ENCODE peak calls at places on chromosome 15, in eight cellular contexts. M is upper lobe of right lung, N is psoas muscle, V is colonic mucosa, B is GM06990, I is cardiac muscle cell, C is heart right ventricle, F is H1. R is an unnamed sample.

GRCh38 chr15:33154366-33155166 is 39.9 kb downstream of the FMN1 start:
- DNase-seq in M (peak; percentile 71), N (peak; percentile 60), V (no peak), B (no peak), I (peak; percentile 52), C (peak; percentile 26), F (no peak), R (no peak)

GRCh38 chr15:27681038-27681437 is 418.1 kb downstream of the OCA2 start:
- DNase-seq in M (no peak), N (no peak), V (no peak), B (no peak), I (no peak), C (no peak), F (peak; percentile 81), R (no peak)

GRCh38 chr15:72516734-72517133 is 42.6 kb downstream of the ARIH1 start:
- DNase-seq in M (no peak), N (no peak), V (no peak), B (peak; percentile 22), I (no peak), C (no peak), F (no peak), R (no peak)

GRCh38 chr15:64622410-64623260 is 152.8 kb downstream of the RBPMS2 start:
- DNase-seq in M (no peak), N (no peak), V (no peak), B (peak; percentile 63), I (no peak), C (no peak), F (no peak), R (no peak)

GRCh38 chr15:98899266-98900021 is 108.1 kb downstream of the PGPEP1L start:
- DNase-seq in M (no peak), N (no peak), V (no peak), B (no peak), I (peak; percentile 49), C (no peak), F (no peak), R (no peak)

GRCh38 chr15:58551764-58552504 is 120.1 kb downstream of the LIPC start:
- DNase-seq in M (no peak), N (no peak), V (peak; percentile 81), B (no peak), I (peak; percentile 95), C (no peak), F (no peak), R (peak; percentile 7)

GRCh38 chr15:68500363-68501317 is 68.7 kb upstream of the ITGA11 start:
- DNase-seq in M (no peak), N (no peak), V (no peak), B (no peak), I (no peak), C (no peak), F (peak; percentile 37), R (no peak)

GRCh38 chr15:59764775-59765174 is 75.7 kb upstream of the BNIP2 start:
- DNase-seq in M (no peak), N (no peak), V (no peak), B (no peak), I (no peak), C (no peak), F (no peak), R (no peak)

GRCh38 chr15:39756806-39757522 is 25.7 kb downstream of the FSIP1 start:
- DNase-seq in M (no peak), N (no peak), V (peak; percentile 48), B (peak; percentile 10), I (peak; percentile 86), C (peak; percentile 16), F (no peak), R (no peak)

GRCh38 chr15:64193971-64194370 is 31.1 kb upstream of the PPIB start:
- DNase-seq in M (no peak), N (no peak), V (no peak), B (no peak), I (no peak), C (no peak), F (no peak), R (peak; percentile 40)

GRCh38 chr15:55060831-55061230 is 135.9 kb downstream of the RSL24D1 start:
- DNase-seq in M (no peak), N (no peak), V (no peak), B (no peak), I (no peak), C (no peak), F (no peak), R (no peak)

GRCh38 chr15:95162967-95163531 is 931.7 kb downstream of the MCTP2 start:
- DNase-seq in M (no peak), N (no peak), V (no peak), B (no peak), I (peak; percentile 38), C (no peak), F (no peak), R (no peak)

GRCh38 chr15:51144021-51144532 is 49.4 kb upstream of the TNFAIP8L3 start:
- DNase-seq in M (no peak), N (no peak), V (no peak), B (no peak), I (peak; percentile 90), C (no peak), F (no peak), R (no peak)

GRCh38 chr15:83565553-83566159 is 88.3 kb upstream of the ADAMTSL3 start:
- DNase-seq in M (no peak), N (no peak), V (no peak), B (no peak), I (peak; percentile 49), C (no peak), F (no peak), R (no peak)

GRCh38 chr15:51267047-51267713 is 71.2 kb downstream of the CYP19A1 start:
- DNase-seq in M (no peak), N (no peak), V (no peak), B (no peak), I (peak; percentile 31), C (no peak), F (peak; percentile 59), R (no peak)

GRCh38 chr15:88193415-88193814 is 63.1 kb downstream of the NTRK3 start:
- DNase-seq in M (no peak), N (no peak), V (no peak), B (no peak), I (no peak), C (no peak), F (no peak), R (no peak)
- TF ChIP-seq CTCF in M (no peak), N (no peak), V (no peak), B (peak; percentile 15), I (no peak), C (no peak), F (no peak), R (peak; percentile 6)

DNA sequence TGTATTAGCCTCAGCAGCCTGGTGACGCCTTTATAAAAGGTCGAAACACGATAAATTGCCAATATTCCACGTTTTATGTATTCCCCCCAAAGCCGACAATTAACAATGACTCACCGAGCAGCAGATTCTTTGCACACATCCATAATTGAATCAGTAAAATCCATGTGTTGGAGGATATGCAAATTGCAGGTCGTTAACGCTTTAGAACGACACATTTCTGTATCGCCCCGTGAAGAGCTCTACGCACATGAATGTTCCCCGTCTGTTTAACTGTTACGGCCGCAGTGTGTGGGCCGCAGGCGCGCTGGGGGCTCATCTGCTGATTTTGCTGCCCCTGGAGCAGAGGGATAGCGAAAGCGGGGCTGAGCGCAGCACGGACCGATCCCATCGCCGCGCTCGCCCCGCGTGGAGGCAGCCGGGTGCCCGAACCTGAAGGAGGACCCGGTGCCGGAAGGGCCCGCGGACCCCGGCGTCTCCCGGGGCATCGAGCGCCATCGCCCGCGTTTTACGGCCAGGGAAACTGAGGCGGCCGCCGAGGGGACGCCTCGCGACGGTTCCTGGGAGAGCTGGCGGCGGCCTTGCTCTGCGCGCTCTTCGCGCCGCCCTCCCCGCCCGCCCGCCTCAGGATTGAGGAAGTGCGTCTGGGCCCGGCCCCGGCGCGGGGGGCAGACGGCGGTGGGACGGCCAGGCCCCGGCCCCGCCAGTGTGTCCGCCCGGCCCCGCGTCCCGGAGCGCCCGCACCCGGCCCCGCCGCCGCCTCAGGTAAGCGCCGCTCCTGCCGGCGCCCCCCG is at the start of gene LRRK1:
- DNase-seq in M (peak; percentile 84), N (peak; percentile 51), V (peak; percentile 49), B (peak; percentile 77), I (peak; percentile 59), C (peak; percentile 35), F (peak; percentile 66), R (peak; percentile 65)
- H3K27me3 ChIP-seq in M (no peaks in the 10 kb centered on the region), N (no peaks in the 10 kb centered on the region), V (no peaks in the 10 kb centered on the region), B (no peaks in the 10 kb centered on the region), I (peaks cover 76% of the 10 kb centered on the region), C (peaks cover 39% of the 10 kb centered on the region), F (peaks cover 42% of the 10 kb centered on the region), R (no peaks in the 10 kb centered on the region)

GRCh38 chr15:45522179-45522930 is at the start of gene SLC30A4:
- DNase-seq in M (peak; percentile 87), N (peak; percentile 78), V (peak; percentile 65), B (peak; percentile 66), I (peak; percentile 78), C (peak; percentile 54), F (peak; percentile 63), R (peak; percentile 50)
- TF ChIP-seq CTCF in M (peak; percentile 49), N (peak; percentile 52), V (peak; percentile 15), B (peak; percentile 44), I (peak; percentile 34), C (peak; percentile 70), F (peak; percentile 29), R (peak; percentile 26)

GRCh38 chr15:29571728-29572454 is 250.4 kb downstream of the TJP1 start:
- DNase-seq in M (no peak), N (no peak), V (peak; percentile 62), B (no peak), I (peak; percentile 46), C (no peak), F (no peak), R (no peak)

GRCh38 chr15:29568840-29569532 is 253.3 kb downstream of the TJP1 start:
- DNase-seq in M (no peak), N (no peak), V (peak; percentile 80), B (no peak), I (peak; percentile 10), C (no peak), F (no peak), R (no peak)

GRCh38 chr15:29570931-29571727 is 251.1 kb downstream of the TJP1 start:
- DNase-seq in M (no peak), N (no peak), V (peak; percentile 47), B (peak; percentile 20), I (peak; percentile 27), C (no peak), F (peak; percentile 84), R (no peak)

GRCh38 chr15:29569533-29570092 is 252.7 kb downstream of the TJP1 start:
- DNase-seq in M (no peak), N (no peak), V (no peak), B (no peak), I (no peak), C (no peak), F (peak; percentile 70), R (no peak)

GRCh38 chr15:29570121-29570930 is 251.9 kb downstream of the TJP1 start:
- DNase-seq in M (no peak), N (no peak), V (peak; percentile 22), B (no peak), I (peak; percentile 22), C (no peak), F (peak; percentile 70), R (peak; percentile 38)
- H3K27me3 ChIP-seq in M (peaks cover 53% of the 10 kb centered on the region), N (peaks cover 12% of the 10 kb centered on the region), V (no peaks in the 10 kb centered on the region), B (peaks cover 1% of the 10 kb centered on the region), I (peaks cover 51% of the 10 kb centered on the region), C (peaks cover 93% of the 10 kb centered on the region), F (peaks cover 9% of the 10 kb centered on the region), R (no peaks in the 10 kb centered on the region)

R was measured in Caco-2.